ENCODE peak calls at places on chromosomes 12 and 14, in ten cellular contexts. H is stimulated activated CD8-positive, alpha-beta memory T cell treated with anti-CD3 and anti-CD28 coated beads, Interleukin-15, amount 100 ng/mL, for 24 hours; K is NCI-H1694; P is T-cell; Q is amniotic stem cell; Y is NAMALWA; M is T-helper 9 cell; C is adrenal gland; N is non-pigmented ciliary epithelial cell; Z is GM23248. S is an unnamed sample.
A peak's percentile ranks its signal among the peaks of the same experiment; 100 is the strongest.

GRCh38 chr12:100721193-100721592 is 73.4 kb upstream of the ANO4 start:
- DNase-seq in H (no peak), K (peak; percentile 84), P (no peak), Q (no peak), Y (no peak), M (no peak), C (no peak), N (no peak), Z (no peak), S (no peak)

GRCh38 chr14:37024166-37024565 is 148.2 kb downstream of the SLC25A21 start:
- DNase-seq in H (no peak), K (no peak), P (no peak), Q (no peak), Y (no peak), M (no peak), C (no peak), N (no peak), Z (no peak), S (no peak)

GRCh38 chr14:94384342-94384741 is 4.1 kb downstream of the SERPINA1 start:
- DNase-seq in H (no peak), K (no peak), P (no peak), Q (no peak), Y (no peak), M (no peak), C (peak; percentile 21), N (no peak), Z (no peak), S (no peak)

GRCh38 chr12:46693034-46693433 is 132.8 kb downstream of the SLC38A4 start:
- DNase-seq in H (no peak), K (no peak), P (no peak), Q (no peak), Y (no peak), M (no peak), C (no peak), N (no peak), Z (no peak), S (no peak)

GRCh38 chr12:51744235-51744634 is 104.3 kb downstream of the FIGNL2 start:
- DNase-seq in H (no peak), K (no peak), P (no peak), Q (no peak), Y (no peak), M (no peak), C (no peak), N (peak; percentile 23), Z (no peak), S (no peak)

GRCh38 chr12:21618566-21618965 is 13.9 kb upstream of the GYS2 start:
- DNase-seq in H (no peak), K (no peak), P (no peak), Q (no peak), Y (no peak), M (no peak), C (no peak), N (no peak), Z (no peak), S (no peak)

GRCh38 chr12:66502911-66503310 is 176.0 kb downstream of the GRIP1 start:
- DNase-seq in H (no peak), K (no peak), P (no peak), Q (no peak), Y (no peak), M (no peak), C (no peak), N (no peak), Z (no peak), S (no peak)

GRCh38 chr12:82904219-82904795 is 217.6 kb downstream of the TMTC2 start:
- DNase-seq in H (no peak), K (no peak), P (no peak), Q (no peak), Y (no peak), M (no peak), C (no peak), N (no peak), Z (peak; percentile 64), S (no peak)

GRCh38 chr14:63039800-63040380 is 5.4 kb downstream of the KCNH5 start:
- DNase-seq in H (no peak), K (peak; percentile 15), P (no peak), Q (peak; percentile 70), Y (peak; percentile 9), M (no peak), C (no peak), N (peak; percentile 50), Z (peak; percentile 19), S (no peak)

GRCh38 chr12:4505381-4505986 is 33.2 kb upstream of the RAD51AP1 start:
- DNase-seq in H (no peak), K (no peak), P (no peak), Q (no peak), Y (no peak), M (no peak), C (no peak), N (peak; percentile 32), Z (peak; percentile 51), S (no peak)

GRCh38 chr12:129693731-129694130 is 210.1 kb downstream of the TMEM132D start:
- DNase-seq in H (no peak), K (no peak), P (no peak), Q (no peak), Y (no peak), M (no peak), C (no peak), N (no peak), Z (no peak), S (no peak)

GRCh38 chr12:104902125-104902524 is 56.0 kb downstream of the SLC41A2 start:
- DNase-seq in H (no peak), K (no peak), P (no peak), Q (no peak), Y (no peak), M (no peak), C (no peak), N (no peak), Z (no peak), S (no peak)

GRCh38 chr14:60561845-60562746 is 53.1 kb downstream of the SIX6 start:
- DNase-seq in H (no peak), K (peak; percentile 51), P (peak; percentile 6), Q (peak; percentile 51), Y (peak; percentile 63), M (no peak), C (peak; percentile 65), N (no peak), Z (peak; percentile 93), S (peak; percentile 5)

GRCh38 chr14:99075061-99075460 is 196.9 kb downstream of the BCL11B start:
- DNase-seq in H (no peak), K (no peak), P (no peak), Q (no peak), Y (no peak), M (no peak), C (no peak), N (no peak), Z (no peak), S (no peak)

GRCh38 chr12:27602516-27602915 is 78.5 kb downstream of the PPFIBP1 start:
- DNase-seq in H (no peak), K (no peak), P (no peak), Q (no peak), Y (no peak), M (no peak), C (no peak), N (no peak), Z (no peak), S (no peak)

GRCh38 chr12:109293106-109293505 is 16.0 kb downstream of the FOXN4 start:
- DNase-seq in H (no peak), K (no peak), P (no peak), Q (no peak), Y (no peak), M (no peak), C (no peak), N (no peak), Z (no peak), S (no peak)

GRCh38 chr12:46523863-46524770 is 151.5 kb upstream of the SLC38A2 start:
- DNase-seq in H (no peak), K (no peak), P (peak; percentile 41), Q (peak; percentile 82), Y (no peak), M (no peak), C (no peak), N (peak; percentile 99), Z (peak; percentile 98), S (no peak)

GRCh38 chr14:36508418-36509051 is 11.5 kb downstream of the NKX2-1 start:
- DNase-seq in H (no peak), K (no peak), P (no peak), Q (no peak), Y (no peak), M (no peak), C (no peak), N (no peak), Z (no peak), S (no peak)

GRCh38 chr12:48618541-48618940 is 48.7 kb upstream of the LALBA start:
- DNase-seq in H (peak; percentile 40), K (peak; percentile 71), P (peak; percentile 70), Q (peak; percentile 58), Y (peak; percentile 88), M (peak; percentile 58), C (peak; percentile 89), N (peak; percentile 35), Z (peak; percentile 79), S (peak; percentile 33)